ENCODE peak calls at places on chromosome 20, in five cellular contexts. S, M, E, I and Y are unnamed samples.

GRCh38 chr20:49893242-49894072 is 21.9 kb downstream of the SPATA2 start:
- DNase-seq in E (no peak), I (no peak), S (no peak), M (no peak), Y (no peak)

GRCh38 chr20:18666803-18667460 is 79.1 kb downstream of the DTD1 start:
- DNase-seq in E (no peak), S (no peak), I (no peak), M (no peak), Y (no peak)

GRCh38 chr20:22762576-22763256 is 178.3 kb upstream of the FOXA2 start:
- DNase-seq in M (no peak), E (no peak), I (no peak), S (no peak), Y (no peak)

GRCh38 chr20:63957004-63957689 is 931 bp upstream of the UCKL1 start:
- DNase-seq in E (no peak), M (peak), I (peak), S (peak), Y (peak)

GRCh38 chr20:20276806-20277530 is 90.9 kb upstream of the INSM1 start:
- DNase-seq in I (no peak), S (peak), E (no peak), M (no peak), Y (no peak)

GRCh38 chr20:34689486-34689885 is 12.6 kb upstream of the PIGU start:
- DNase-seq in S (no peak), M (no peak), E (no peak), I (no peak), Y (no peak)

GRCh38 chr20:2485662-2486061 is 15.1 kb upstream of the SNRPB start:
- DNase-seq in E (no peak), M (no peak), S (peak), I (no peak), Y (no peak)

GRCh38 chr20:60123096-60123495 is 164.9 kb downstream of the CDH26 start:
- DNase-seq in M (no peak), S (no peak), I (no peak), E (no peak), Y (no peak)

GRCh38 chr20:44069203-44069931 is 117.6 kb downstream of the JPH2 start:
- DNase-seq in E (no peak), S (no peak), M (peak), I (peak), Y (peak)

GRCh38 chr20:16752901-16753300 is 4.7 kb downstream of the OTOR start:
- DNase-seq in M (no peak), E (no peak), I (no peak), S (no peak), Y (no peak)

GRCh38 chr20:35648836-35649235 is 15.9 kb downstream of the CPNE1 start:
- DNase-seq in M (no peak), I (no peak), S (no peak), E (no peak), Y (no peak)

GRCh38 chr20:20611165-20611564 is 101.3 kb downstream of the RALGAPA2 start:
- DNase-seq in I (no peak), E (no peak), S (no peak), M (no peak), Y (no peak)

GRCh38 chr20:20525756-20526155 is 157.9 kb downstream of the INSM1 start:
- DNase-seq in E (no peak), M (no peak), I (no peak), S (no peak), Y (no peak)

GRCh38 chr20:49612127-49612738 is 44.3 kb upstream of the PTGIS start:
- DNase-seq in E (no peak), M (no peak), S (peak), I (no peak), Y (no peak)

GRCh38 chr20:57742506-57743180 is 32.8 kb upstream of the PMEPA1 start:
- DNase-seq in S (no peak), I (no peak), E (no peak), M (no peak), Y (no peak)

GRCh38 chr20:35166242-35166830 is 5.5 kb upstream of the PROCR start:
- DNase-seq in S (peak), E (no peak), I (peak), M (no peak), Y (no peak)

GRCh38 chr20:54643761-54644160 is 168.4 kb downstream of the DOK5 start:
- DNase-seq in M (no peak), I (no peak), E (peak), S (no peak), Y (no peak)

GRCh38 chr20:26208296-26209091 is 511.8 kb upstream of the ZNF337 start:
- DNase-seq in M (no peak), I (no peak), E (no peak), S (peak), Y (peak)

GRCh38 chr20:45097485-45098095 is 3.3 kb downstream of the KCNS1 start:
- DNase-seq in I (no peak), S (peak), E (no peak), M (no peak), Y (peak)

GRCh38 chr20:298755-299391 is 1.5 kb downstream of the ZCCHC3 start:
- DNase-seq in S (no peak), I (no peak), M (no peak), E (no peak), Y (no peak)

GRCh38 chr20:37727247-37727956 is 33.6 kb downstream of the CTNNBL1 start:
- DNase-seq in I (no peak), S (no peak), M (no peak), E (no peak), Y (no peak)

GRCh38 chr20:37430778-37431460 is 85.0 kb downstream of the SRC start:
- DNase-seq in M (no peak), S (no peak), E (no peak), I (no peak), Y (no peak)

GRCh38 chr20:3313681-3314080 is 74.7 kb upstream of the SLC4A11 start:
- DNase-seq in M (no peak), I (no peak), E (no peak), S (no peak), Y (peak)

GRCh38 chr20:48335421-48336090 is 492.2 kb downstream of the PREX1 start:
- DNase-seq in E (no peak), S (no peak), I (no peak), M (no peak), Y (no peak)

GRCh38 chr20:38139919-38140753 is 24.9 kb downstream of the TGM2 start:
- DNase-seq in I (no peak), M (no peak), E (no peak), S (peak), Y (no peak)

GRCh38 chr20:53294804-53295203 is 298.8 kb downstream of the ZNF217 start:
- DNase-seq in M (no peak), E (no peak), S (no peak), I (no peak), Y (no peak)

GRCh38 chr20:48621256-48622078 is 206.3 kb downstream of the PREX1 start:
- DNase-seq in S (peak), I (no peak), E (no peak), M (no peak), Y (no peak)

GRCh38 chr20:44026932-44027685 is 112.5 kb downstream of the TOX2 start:
- DNase-seq in S (no peak), M (no peak), I (no peak), E (no peak), Y (no peak)

GRCh38 chr20:5000263-5001173 is 792 bp downstream of the SLC23A2 start:
- DNase-seq in I (no peak), M (peak), E (no peak), S (peak), Y (peak)

GRCh38 chr20:32227744-32228688 is 20.3 kb downstream of the POFUT1 start:
- DNase-seq in S (peak), M (no peak), E (no peak), I (no peak), Y (no peak)

GRCh38 chr20:10282930-10283556 is 64.4 kb downstream of the SNAP25 start:
- DNase-seq in M (no peak), E (peak), S (no peak), I (no peak), Y (no peak)

GRCh38 chr20:17936791-17937687 is 31.6 kb downstream of the SNX5 start:
- DNase-seq in I (no peak), S (peak), E (no peak), M (no peak), Y (no peak)

GRCh38 chr20:50169329-50169823 is 15.9 kb upstream of the PEDS1 start:
- DNase-seq in S (peak), M (peak), I (peak), E (peak), Y (peak)

GRCh38 chr20:17863209-17863576 is 105.4 kb downstream of the SNX5 start:
- DNase-seq in I (no peak), M (no peak), S (no peak), E (no peak), Y (no peak)

GRCh38 chr20:44023515-44024371 is 109.1 kb downstream of the TOX2 start:
- DNase-seq in I (no peak), M (no peak), S (no peak), E (no peak), Y (no peak)

GRCh38 chr20:3820901-3821727 is 767 bp downstream of the AP5S1 start:
- DNase-seq in M (no peak), I (no peak), E (no peak), S (no peak), Y (no peak)

GRCh38 chr20:45257161-45257560 is 2.8 kb upstream of the SLPI start:
- DNase-seq in I (no peak), E (no peak), M (no peak), S (no peak), Y (no peak)

GRCh38 chr20:17790308-17790707 is 90.5 kb downstream of the BANF2 start:
- DNase-seq in E (no peak), I (no peak), S (no peak), M (no peak), Y (no peak)

GRCh38 chr20:11229772-11230171 is 556.0 kb upstream of the JAG1 start:
- DNase-seq in E (peak), S (peak), I (no peak), M (no peak), Y (no peak)